ENCODE peak calls at places on chromosomes 2 and 18, in six cellular contexts. One of them, this sample, is unnamed.

GRCh38 chr2:85243101-85244072 is 84.4 kb downstream of the TGOLN2 start:
- DNase-seq in activated B cell treated with CpG ODN at 0.5 μM for 24 hours: no peak
- DNase-seq in lower leg skin: peak
- DNase-seq in stimulated activated CD8-positive, alpha-beta memory T cell treated with anti-CD3 and anti-CD28 coated beads, Interleukin-12 subunit alpha, Interleukin-12 subunit beta, amount 100 ng/mL, for 4 hours: no peak
- DNase-seq in GM10248: no peak
- DNase-seq in Daoy: peak
- DNase-seq in this sample: peak

GRCh38 chr2:45892236-45892701 is 240.8 kb downstream of the PRKCE start:
- DNase-seq in activated B cell treated with CpG ODN at 0.5 μM for 24 hours: no peak
- DNase-seq in lower leg skin: no peak
- DNase-seq in stimulated activated CD8-positive, alpha-beta memory T cell treated with anti-CD3 and anti-CD28 coated beads, Interleukin-12 subunit alpha, Interleukin-12 subunit beta, amount 100 ng/mL, for 4 hours: no peak
- DNase-seq in GM10248: no peak
- DNase-seq in Daoy: no peak
- DNase-seq in this sample: no peak

GRCh38 chr2:158072361-158072760 is 29.3 kb upstream of the UPP2 start:
- DNase-seq in activated B cell treated with CpG ODN at 0.5 μM for 24 hours: no peak
- DNase-seq in lower leg skin: no peak
- DNase-seq in stimulated activated CD8-positive, alpha-beta memory T cell treated with anti-CD3 and anti-CD28 coated beads, Interleukin-12 subunit alpha, Interleukin-12 subunit beta, amount 100 ng/mL, for 4 hours: no peak
- DNase-seq in GM10248: no peak
- DNase-seq in Daoy: no peak
- DNase-seq in this sample: no peak

GRCh38 chr2:6576312-6576711 is 289.4 kb downstream of the CMPK2 start:
- DNase-seq in activated B cell treated with CpG ODN at 0.5 μM for 24 hours: no peak
- DNase-seq in lower leg skin: no peak
- DNase-seq in stimulated activated CD8-positive, alpha-beta memory T cell treated with anti-CD3 and anti-CD28 coated beads, Interleukin-12 subunit alpha, Interleukin-12 subunit beta, amount 100 ng/mL, for 4 hours: no peak
- DNase-seq in GM10248: no peak
- DNase-seq in Daoy: no peak
- DNase-seq in this sample: no peak

GRCh38 chr2:163775304-163775703 is 39.5 kb upstream of the FIGN start:
- DNase-seq in activated B cell treated with CpG ODN at 0.5 μM for 24 hours: no peak
- DNase-seq in lower leg skin: no peak
- DNase-seq in stimulated activated CD8-positive, alpha-beta memory T cell treated with anti-CD3 and anti-CD28 coated beads, Interleukin-12 subunit alpha, Interleukin-12 subunit beta, amount 100 ng/mL, for 4 hours: no peak
- DNase-seq in GM10248: no peak
- DNase-seq in Daoy: peak
- DNase-seq in this sample: no peak

GRCh38 chr2:56185582-56186046 is 1.8 kb downstream of the CCDC85A start:
- DNase-seq in activated B cell treated with CpG ODN at 0.5 μM for 24 hours: no peak
- DNase-seq in lower leg skin: peak
- DNase-seq in stimulated activated CD8-positive, alpha-beta memory T cell treated with anti-CD3 and anti-CD28 coated beads, Interleukin-12 subunit alpha, Interleukin-12 subunit beta, amount 100 ng/mL, for 4 hours: no peak
- DNase-seq in GM10248: no peak
- DNase-seq in Daoy: peak
- DNase-seq in this sample: no peak

GRCh38 chr2:23703583-23704385 is 223.1 kb downstream of the ATAD2B start:
- DNase-seq in activated B cell treated with CpG ODN at 0.5 μM for 24 hours: no peak
- DNase-seq in lower leg skin: no peak
- DNase-seq in stimulated activated CD8-positive, alpha-beta memory T cell treated with anti-CD3 and anti-CD28 coated beads, Interleukin-12 subunit alpha, Interleukin-12 subunit beta, amount 100 ng/mL, for 4 hours: no peak
- DNase-seq in GM10248: no peak
- DNase-seq in Daoy: no peak
- DNase-seq in this sample: no peak

GRCh38 chr2:101806123-101806522 is 108.6 kb downstream of the MAP4K4 start:
- DNase-seq in activated B cell treated with CpG ODN at 0.5 μM for 24 hours: peak
- DNase-seq in lower leg skin: no peak
- DNase-seq in stimulated activated CD8-positive, alpha-beta memory T cell treated with anti-CD3 and anti-CD28 coated beads, Interleukin-12 subunit alpha, Interleukin-12 subunit beta, amount 100 ng/mL, for 4 hours: no peak
- DNase-seq in GM10248: peak
- DNase-seq in Daoy: peak
- DNase-seq in this sample: no peak

GRCh38 chr2:86783615-86784339 is 6.9 kb downstream of the CD8A start:
- DNase-seq in activated B cell treated with CpG ODN at 0.5 μM for 24 hours: no peak
- DNase-seq in lower leg skin: no peak
- DNase-seq in stimulated activated CD8-positive, alpha-beta memory T cell treated with anti-CD3 and anti-CD28 coated beads, Interleukin-12 subunit alpha, Interleukin-12 subunit beta, amount 100 ng/mL, for 4 hours: no peak
- DNase-seq in GM10248: peak
- DNase-seq in Daoy: no peak
- DNase-seq in this sample: peak

GRCh38 chr2:133143649-133144048 is 424.6 kb downstream of the NCKAP5 start:
- DNase-seq in activated B cell treated with CpG ODN at 0.5 μM for 24 hours: no peak
- DNase-seq in lower leg skin: no peak
- DNase-seq in stimulated activated CD8-positive, alpha-beta memory T cell treated with anti-CD3 and anti-CD28 coated beads, Interleukin-12 subunit alpha, Interleukin-12 subunit beta, amount 100 ng/mL, for 4 hours: no peak
- DNase-seq in GM10248: no peak
- DNase-seq in Daoy: no peak
- DNase-seq in this sample: no peak

GRCh38 chr18:50240083-50240563 is 26.2 kb downstream of the CFAP53 start:
- DNase-seq in activated B cell treated with CpG ODN at 0.5 μM for 24 hours: no peak
- DNase-seq in lower leg skin: no peak
- DNase-seq in stimulated activated CD8-positive, alpha-beta memory T cell treated with anti-CD3 and anti-CD28 coated beads, Interleukin-12 subunit alpha, Interleukin-12 subunit beta, amount 100 ng/mL, for 4 hours: no peak
- DNase-seq in GM10248: no peak
- DNase-seq in Daoy: peak
- DNase-seq in this sample: no peak

GRCh38 chr2:231162036-231162345 is 36.4 kb upstream of the ARMC9 start:
- DNase-seq in activated B cell treated with CpG ODN at 0.5 μM for 24 hours: no peak
- DNase-seq in lower leg skin: no peak
- DNase-seq in stimulated activated CD8-positive, alpha-beta memory T cell treated with anti-CD3 and anti-CD28 coated beads, Interleukin-12 subunit alpha, Interleukin-12 subunit beta, amount 100 ng/mL, for 4 hours: no peak
- DNase-seq in GM10248: no peak
- DNase-seq in Daoy: no peak
- DNase-seq in this sample: no peak

GRCh38 chr2:168293766-168294165 is 46.4 kb upstream of the STK39 start:
- DNase-seq in activated B cell treated with CpG ODN at 0.5 μM for 24 hours: no peak
- DNase-seq in lower leg skin: no peak
- DNase-seq in stimulated activated CD8-positive, alpha-beta memory T cell treated with anti-CD3 and anti-CD28 coated beads, Interleukin-12 subunit alpha, Interleukin-12 subunit beta, amount 100 ng/mL, for 4 hours: no peak
- DNase-seq in GM10248: no peak
- DNase-seq in Daoy: no peak
- DNase-seq in this sample: no peak

GRCh38 chr2:135174049-135174801 is 122.1 kb downstream of the RAB3GAP1 start:
- DNase-seq in activated B cell treated with CpG ODN at 0.5 μM for 24 hours: no peak
- DNase-seq in lower leg skin: peak
- DNase-seq in stimulated activated CD8-positive, alpha-beta memory T cell treated with anti-CD3 and anti-CD28 coated beads, Interleukin-12 subunit alpha, Interleukin-12 subunit beta, amount 100 ng/mL, for 4 hours: no peak
- DNase-seq in GM10248: no peak
- DNase-seq in Daoy: no peak
- DNase-seq in this sample: no peak

GRCh38 chr2:215434447-215435260 is 1.2 kb downstream of the FN1 start:
- DNase-seq in activated B cell treated with CpG ODN at 0.5 μM for 24 hours: no peak
- DNase-seq in lower leg skin: no peak
- DNase-seq in stimulated activated CD8-positive, alpha-beta memory T cell treated with anti-CD3 and anti-CD28 coated beads, Interleukin-12 subunit alpha, Interleukin-12 subunit beta, amount 100 ng/mL, for 4 hours: no peak
- DNase-seq in GM10248: no peak
- DNase-seq in Daoy: no peak
- DNase-seq in this sample: no peak

This sample was measured in GM20000.